ENCODE peak calls at places on chromosomes 4 and X, in four cellular contexts. R is astrocyte of the hippocampus; Y is neural crest cell; G is stimulated activated CD8-positive, alpha-beta memory T cell treated with anti-CD3 and anti-CD28 coated beads, Interleukin-15, amount 100 ng/mL, for 1 hour. H is an unnamed sample.

GRCh38 chr4:109441858-109442480 is 8.4 kb downstream of the SEC24B start:
- DNase-seq in Y (no peak), R (peak), G (no peak), H (no peak)

GRCh38 chrX:12548341-12548740 is 242.9 kb upstream of the PRPS2 start:
- DNase-seq in G (no peak), R (no peak), Y (no peak), H (no peak)

GRCh38 chr4:145804134-145804533 is 124.2 kb downstream of the C4orf51 start:
- DNase-seq in G (no peak), R (peak), Y (no peak), H (no peak)

GRCh38 chrX:48961585-48962091 is 4.2 kb upstream of the OTUD5 start:
- DNase-seq in Y (no peak), G (no peak), R (no peak), H (peak)

GRCh38 chrX:118216086-118216485 is 99.5 kb upstream of the KLHL13 start:
- DNase-seq in G (no peak), R (no peak), Y (no peak), H (no peak)

GRCh38 chrX:44344194-44344593 is 722 bp upstream of the EFHC2 start:
- DNase-seq in G (peak), R (no peak), Y (no peak), H (no peak)

GRCh38 chrX:43643201-43643600 is 12.9 kb upstream of the MAOA start:
- DNase-seq in G (no peak), Y (no peak), R (no peak), H (no peak)

GRCh38 chr4:11741190-11741652 is 312.5 kb upstream of the HS3ST1 start:
- DNase-seq in R (peak), Y (no peak), G (no peak), H (no peak)

GRCh38 chrX:8364369-8365141 is 100.1 kb upstream of the VCX3B start:
- DNase-seq in G (no peak), Y (peak), R (peak), H (peak)

GRCh38 chr4:137998666-137999429 is 243.3 kb downstream of the SLC7A11 start:
- DNase-seq in Y (no peak), R (peak), G (no peak), H (no peak)

GRCh38 chr4:147732516-147733193 is 767 bp downstream of the ARHGAP10 start:
- DNase-seq in R (peak), G (peak), Y (peak), H (peak)

GRCh38 chrX:136497556-136498048 is at the start of gene HTATSF1:
- DNase-seq in R (no peak), G (no peak), Y (no peak), H (no peak)

GRCh38 chr4:27001398-27002164 is 140.9 kb downstream of the STIM2 start:
- DNase-seq in G (no peak), R (no peak), Y (no peak), H (no peak)

GRCh38 chr4:24382381-24382780 is 202.0 kb downstream of the DHX15 start:
- DNase-seq in Y (no peak), R (peak), G (no peak), H (no peak)

GRCh38 chrX:40550069-40550468 is 30.7 kb upstream of the ATP6AP2 start:
- DNase-seq in G (no peak), R (no peak), Y (no peak), H (peak)

GRCh38 chrX:50779694-50780093 is 34.3 kb downstream of the SHROOM4 start:
- DNase-seq in R (no peak), G (no peak), Y (no peak), H (peak)

GRCh38 chrX:26376037-26376708 is 160.2 kb downstream of the MAGEB5 start:
- DNase-seq in Y (no peak), R (no peak), G (no peak), H (no peak)

GRCh38 chr4:5839751-5840674 is 52.9 kb downstream of the CRMP1 start:
- DNase-seq in G (no peak), R (no peak), Y (no peak), H (no peak)

GRCh38 chrX:103999234-103999633 is 14.3 kb downstream of the H2BW1 start:
- DNase-seq in Y (no peak), G (no peak), R (no peak), H (no peak)

GRCh38 chr4:98939892-98940298 is 11.0 kb upstream of the EIF4E start:
- DNase-seq in R (peak), Y (peak), G (no peak), H (peak)

GRCh38 chrX:150036181-150036580 is 97.9 kb upstream of the EOLA2 start:
- DNase-seq in G (no peak), R (peak), Y (no peak), H (no peak)

GRCh38 chrX:148722966-148723365 is 222.5 kb downstream of the AFF2 start:
- DNase-seq in R (peak), Y (no peak), G (no peak), H (no peak)

GRCh38 chr4:17562157-17562556 is 14.8 kb upstream of the LAP3 start:
- DNase-seq in R (no peak), Y (no peak), G (no peak), H (peak)

GRCh38 chr4:186719925-186720694 is 3.5 kb downstream of the FAT1 start:
- DNase-seq in Y (peak), R (peak), G (no peak), H (peak)

GRCh38 chrX:45769919-45770582 is 569.4 kb upstream of the DIPK2B start:
- DNase-seq in R (peak), G (no peak), Y (peak), H (no peak)

GRCh38 chr4:178311992-178312391 is 869.8 kb upstream of the AGA start:
- DNase-seq in Y (no peak), R (no peak), G (no peak), H (no peak)

GRCh38 chrX:69116077-69116476 is 49.2 kb downstream of the PJA1 start:
- DNase-seq in R (no peak), Y (no peak), G (no peak), H (no peak)

GRCh38 chr4:173152104-173152503 is 16.5 kb upstream of the GALNT7 start:
- DNase-seq in Y (no peak), G (no peak), R (no peak), H (no peak)

GRCh38 chr4:112236040-112236439 is 4.5 kb downstream of the AP1AR start:
- DNase-seq in Y (no peak), R (no peak), G (no peak), H (no peak)

GRCh38 chrX:24282381-24283121 is 31.3 kb downstream of the SUPT20HL2 start:
- DNase-seq in Y (no peak), G (no peak), R (no peak), H (no peak)

GRCh38 chr4:73127839-73128448 is 58.4 kb upstream of the COX18 start:
- DNase-seq in Y (no peak), G (no peak), R (peak), H (peak)

GRCh38 chr4:172628263-172628662 is 540.3 kb upstream of the GALNT7 start:
- DNase-seq in R (no peak), Y (no peak), G (no peak), H (no peak)

H was measured in NCI-H526.